ENCODE peak calls at places on chromosome 9, in five cellular contexts. U is prostate gland, J is sigmoid colon, O is A549, Q is spleen. R is an unnamed sample.

GRCh38 chr9:15430920-15431844 is 8.5 kb downstream of the SNAPC3 start:
- DNase-seq in O (no peak), Q (no peak), J (no peak), U (no peak), R (peak; percentile 70)

GRCh38 chr9:127589955-127590370 is 22.1 kb upstream of the STXBP1 start:
- DNase-seq in J (peak; percentile 92), O (peak; percentile 81), Q (no peak), U (peak; percentile 70), R (peak; percentile 82)

GRCh38 chr9:117224676-117225075 is 190.2 kb downstream of the ASTN2 start:
- DNase-seq in J (no peak), U (no peak), O (no peak), Q (no peak), R (no peak)

GRCh38 chr9:2854617-2855016 is 10.7 kb upstream of the PUM3 start:
- DNase-seq in J (no peak), Q (no peak), O (no peak), U (no peak), R (no peak)

GRCh38 chr9:110049699-110050450 is 158.1 kb downstream of the C9orf152 start:
- DNase-seq in J (peak; percentile 68), Q (peak; percentile 87), U (no peak), O (no peak), R (peak; percentile 51)

GRCh38 chr9:93649610-93650261 is 73.4 kb downstream of the PHF2 start:
- DNase-seq in O (no peak), U (no peak), J (no peak), Q (no peak), R (no peak)

GRCh38 chr9:33137271-33137670 is 29.9 kb downstream of the B4GALT1 start:
- DNase-seq in J (peak; percentile 27), Q (peak; percentile 56), O (no peak), U (no peak), R (no peak)

GRCh38 chr9:123445981-123446610 is 90.1 kb downstream of the CRB2 start:
- DNase-seq in O (no peak), J (no peak), U (no peak), Q (peak; percentile 14), R (peak; percentile 60)

GRCh38 chr9:88651682-88652633 is 117.0 kb downstream of the NXNL2 start:
- DNase-seq in Q (no peak), O (peak; percentile 83), U (peak; percentile 29), J (peak; percentile 96), R (peak; percentile 82)

GRCh38 chr9:89498845-89499480 is 1.1 kb upstream of the SEMA4D start:
- DNase-seq in J (no peak), U (no peak), O (no peak), Q (peak; percentile 86), R (no peak)

GRCh38 chr9:15373881-15374280 is 48.8 kb upstream of the SNAPC3 start:
- DNase-seq in U (no peak), J (no peak), O (no peak), Q (no peak), R (no peak)

GRCh38 chr9:129182625-129183494 is 4.8 kb upstream of the IER5L start:
- DNase-seq in U (no peak), O (peak; percentile 71), J (no peak), Q (no peak), R (no peak)

GRCh38 chr9:137945581-137945980 is 68.0 kb downstream of the CACNA1B start:
- DNase-seq in U (no peak), O (peak; percentile 13), J (no peak), Q (no peak), R (no peak)

GRCh38 chr9:129027224-129027684 is 877 bp downstream of the SH3GLB2 start:
- DNase-seq in Q (no peak), O (no peak), J (no peak), U (no peak), R (peak; percentile 57)

GRCh38 chr9:82021198-82021597 is 32.6 kb downstream of the SPATA31D1 start:
- DNase-seq in Q (no peak), O (peak; percentile 77), J (peak; percentile 82), U (peak; percentile 81), R (peak; percentile 41)

GRCh38 chr9:69432623-69433022 is 107.6 kb downstream of the ENTREP1 start:
- DNase-seq in U (no peak), O (no peak), Q (no peak), J (no peak), R (no peak)

GRCh38 chr9:107175039-107175438 is 108.0 kb upstream of the RAD23B start:
- DNase-seq in U (no peak), Q (no peak), O (no peak), J (no peak), R (no peak)

GRCh38 chr9:23447166-23447565 is 378.9 kb downstream of the ELAVL2 start:
- DNase-seq in J (no peak), U (no peak), O (no peak), Q (no peak), R (no peak)

GRCh38 chr9:133636902-133637301 is 739 bp downstream of the DBH start:
- DNase-seq in Q (no peak), O (no peak), U (no peak), J (no peak), R (no peak)

GRCh38 chr9:137299938-137300337 is 2.1 kb downstream of the NRARP start:
- DNase-seq in Q (no peak), J (no peak), U (no peak), O (no peak), R (peak; percentile 65)

GRCh38 chr9:109556061-109556460 is 58.0 kb upstream of the PTPN3 start:
- DNase-seq in J (no peak), Q (no peak), U (peak; percentile 76), O (no peak), R (peak; percentile 45)

GRCh38 chr9:38205279-38205678 is 136.3 kb upstream of the SHB start:
- DNase-seq in U (no peak), J (no peak), O (no peak), Q (no peak), R (no peak)

GRCh38 chr9:94847486-94847885 is 121.0 kb downstream of the AOPEP start:
- DNase-seq in J (no peak), U (no peak), O (no peak), Q (no peak), R (no peak)

GRCh38 chr9:94915476-94916450 is 189.3 kb downstream of the AOPEP start:
- DNase-seq in U (no peak), Q (no peak), O (no peak), J (no peak), R (no peak)

GRCh38 chr9:127972316-127972871 is 8.4 kb downstream of the EEIG1 start:
- DNase-seq in U (no peak), J (peak; percentile 76), Q (no peak), O (no peak), R (no peak)

GRCh38 chr9:133955821-133956411 is 36.2 kb downstream of the VAV2 start:
- DNase-seq in Q (peak; percentile 91), O (no peak), U (no peak), J (no peak), R (peak; percentile 41)

GRCh38 chr9:76604171-76604570 is 145.2 kb downstream of the GCNT1 start:
- DNase-seq in U (no peak), Q (no peak), O (no peak), J (no peak), R (no peak)

GRCh38 chr9:77649109-77649812 is 1.1 kb upstream of the GNA14 start:
- DNase-seq in U (no peak), Q (no peak), J (no peak), O (peak; percentile 32), R (no peak)

GRCh38 chr9:124179196-124180071 is 78.3 kb upstream of the NEK6 start:
- DNase-seq in O (no peak), Q (no peak), J (no peak), U (no peak), R (no peak)

GRCh38 chr9:121059998-121060636 is 10.0 kb upstream of the C5 start:
- DNase-seq in U (peak; percentile 59), O (peak; percentile 81), Q (no peak), J (no peak), R (peak; percentile 19)

GRCh38 chr9:94210616-94211603 is 48.2 kb upstream of the ZNF169 start:
- DNase-seq in Q (no peak), J (no peak), O (no peak), U (no peak), R (no peak)

GRCh38 chr9:128497824-128498610 is 6.5 kb upstream of the GLE1 start:
- DNase-seq in U (no peak), Q (peak; percentile 35), O (no peak), J (no peak), R (no peak)

GRCh38 chr9:13778486-13779110 is 499.1 kb upstream of the MPDZ start:
- DNase-seq in U (no peak), Q (no peak), O (no peak), J (no peak), R (no peak)

DNA sequence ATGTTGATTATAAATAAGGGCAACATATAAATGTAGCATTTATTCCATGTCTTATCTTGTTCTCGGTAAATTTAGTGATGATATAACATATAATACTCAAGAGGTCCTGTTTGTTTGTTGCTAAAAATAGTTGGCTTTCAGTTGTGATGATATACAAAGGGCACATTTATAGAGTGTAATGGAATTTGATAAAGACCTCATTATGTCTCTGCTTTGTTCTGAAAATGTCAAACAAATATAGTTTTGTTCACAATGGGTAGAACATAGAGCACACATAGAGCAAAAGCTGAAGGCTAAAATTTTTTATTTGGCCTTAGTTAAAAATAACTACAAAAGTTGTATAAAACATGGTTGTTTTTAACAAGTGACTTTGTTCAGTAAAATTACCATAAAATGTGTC is 477.1 kb upstream of the SMC2 start:
- DNase-seq in J (no peak), U (no peak), Q (no peak), O (no peak), R (no peak)
- H3K9me3 ChIP-seq in J (no peaks in the 10 kb centered on the region), U (no peaks in the 10 kb centered on the region), Q (peaks cover 10% of the 10 kb centered on the region), O (no peaks in the 10 kb centered on the region), R (no peaks in the 10 kb centered on the region)

GRCh38 chr9:86122309-86122708 is 23.0 kb upstream of the GOLM1 start:
- DNase-seq in O (peak; percentile 39), U (no peak), Q (no peak), J (no peak), R (no peak)
- TF ChIP-seq CTCF in O (no peak), U (no peak), Q (no peak), J (no peak), R (no peak)

GRCh38 chr9:75088646-75089368 is 493 bp downstream of the OSTF1 start:
- DNase-seq in Q (peak; percentile 94), J (peak; percentile 81), O (peak; percentile 54), U (peak; percentile 85), R (peak; percentile 45)

GRCh38 chr9:75086443-75087278 is 1.3 kb downstream of the NMRK1 start:
- DNase-seq in J (no peak), O (no peak), Q (peak; percentile 78), U (no peak), R (peak; percentile 33)

GRCh38 chr9:75087279-75087823 is 604 bp downstream of the NMRK1 start:
- DNase-seq in Q (no peak), J (no peak), U (peak; percentile 41), O (peak; percentile 37), R (peak; percentile 72)

GRCh38 chr9:75089369-75089766 is 1.1 kb downstream of the OSTF1 start:
- DNase-seq in U (no peak), J (no peak), O (no peak), Q (no peak), R (no peak)

GRCh38 chr9:75087824-75088645 is at the start of the genes NMRK1 and OSTF1:
- DNase-seq in Q (peak; percentile 100), U (peak; percentile 95), O (peak; percentile 93), J (peak; percentile 97), R (peak; percentile 97)
- TF ChIP-seq POLR2A in Q (peak; percentile 82), U (peak; percentile 92), O (peak; percentile 70), J (peak; percentile 89), R (peak; percentile 85)

GRCh38 chr9:135228345-135228982 is 141.0 kb downstream of the OLFM1 start:
- DNase-seq in U (no peak), Q (no peak), J (peak; percentile 40), O (no peak), R (no peak)
- H3K9me3 ChIP-seq in U (no peaks in the 10 kb centered on the region), Q (peaks cover 4% of the 10 kb centered on the region), J (no peaks in the 10 kb centered on the region), O (no peaks in the 10 kb centered on the region), R (no peaks in the 10 kb centered on the region)